ENCODE peak calls at places on chromosomes 16 and 17, in eight cellular contexts. One of them, this sample, is unnamed.

GRCh38 chr16:85136213-85136704 is 24.0 kb upstream of the CIBAR2 start:
- DNase-seq in pancreas: no peak
- DNase-seq in HEK293T: no peak
- DNase-seq in NCI-H1092: no peak
- DNase-seq in AG09319: no peak
- DNase-seq in ecto neural progenitor cell: no peak
- DNase-seq in GM12865: peak; percentile 49
- DNase-seq in neural crest cell: no peak
- DNase-seq in this sample: no peak

GRCh38 chr16:1204941-1205340 is 20.1 kb downstream of the TPSG1 start:
- DNase-seq in pancreas: no peak
- DNase-seq in AG09319: no peak
- DNase-seq in ecto neural progenitor cell: no peak
- DNase-seq in NCI-H1092: no peak
- DNase-seq in GM12865: no peak
- DNase-seq in HEK293T: no peak
- DNase-seq in neural crest cell: no peak
- DNase-seq in this sample: no peak

GRCh38 chr17:75774988-75775668 is 9.5 kb upstream of the UNK start:
- DNase-seq in ecto neural progenitor cell: peak; percentile 66
- DNase-seq in GM12865: no peak
- DNase-seq in pancreas: no peak
- DNase-seq in NCI-H1092: no peak
- DNase-seq in HEK293T: peak; percentile 7
- DNase-seq in neural crest cell: no peak
- DNase-seq in AG09319: no peak
- DNase-seq in this sample: no peak

GRCh38 chr16:1766231-1766630 is 5.1 kb downstream of the NME3 start:
- DNase-seq in HEK293T: no peak
- DNase-seq in neural crest cell: no peak
- DNase-seq in GM12865: no peak
- DNase-seq in NCI-H1092: no peak
- DNase-seq in pancreas: no peak
- DNase-seq in ecto neural progenitor cell: no peak
- DNase-seq in AG09319: no peak
- DNase-seq in this sample: no peak

GRCh38 chr16:14092579-14092978 is 21.5 kb downstream of the MRTFB start:
- DNase-seq in neural crest cell: no peak
- DNase-seq in NCI-H1092: no peak
- DNase-seq in HEK293T: no peak
- DNase-seq in AG09319: no peak
- DNase-seq in ecto neural progenitor cell: no peak
- DNase-seq in pancreas: no peak
- DNase-seq in GM12865: no peak
- DNase-seq in this sample: no peak

GRCh38 chr17:1294157-1294717 is 14.8 kb downstream of the TRARG1 start:
- DNase-seq in AG09319: no peak
- DNase-seq in GM12865: peak; percentile 37
- DNase-seq in neural crest cell: no peak
- DNase-seq in ecto neural progenitor cell: peak; percentile 44
- DNase-seq in pancreas: no peak
- DNase-seq in HEK293T: no peak
- DNase-seq in NCI-H1092: no peak
- DNase-seq in this sample: no peak

GRCh38 chr16:2858245-2859025 is 465 bp upstream of the PRSS22 start:
- DNase-seq in HEK293T: peak; percentile 5
- DNase-seq in ecto neural progenitor cell: no peak
- DNase-seq in neural crest cell: no peak
- DNase-seq in GM12865: no peak
- DNase-seq in pancreas: peak; percentile 96
- DNase-seq in NCI-H1092: no peak
- DNase-seq in AG09319: no peak
- DNase-seq in this sample: peak; percentile 65

GRCh38 chr17:61456688-61457225 is 4.5 kb downstream of the TBX4 start:
- DNase-seq in GM12865: no peak
- DNase-seq in NCI-H1092: no peak
- DNase-seq in pancreas: no peak
- DNase-seq in neural crest cell: no peak
- DNase-seq in ecto neural progenitor cell: peak; percentile 66
- DNase-seq in HEK293T: no peak
- DNase-seq in AG09319: no peak
- DNase-seq in this sample: no peak

GRCh38 chr16:68116256-68116853 is 31.2 kb downstream of the NFATC3 start:
- DNase-seq in NCI-H1092: no peak
- DNase-seq in GM12865: peak; percentile 62
- DNase-seq in ecto neural progenitor cell: no peak
- DNase-seq in pancreas: no peak
- DNase-seq in HEK293T: peak; percentile 30
- DNase-seq in AG09319: no peak
- DNase-seq in neural crest cell: no peak
- DNase-seq in this sample: no peak

GRCh38 chr17:42072323-42073187 is 22.2 kb upstream of the C17orf113 start:
- DNase-seq in neural crest cell: peak; percentile 24
- DNase-seq in GM12865: no peak
- DNase-seq in pancreas: peak; percentile 31
- DNase-seq in HEK293T: no peak
- DNase-seq in AG09319: no peak
- DNase-seq in NCI-H1092: no peak
- DNase-seq in ecto neural progenitor cell: peak; percentile 78
- DNase-seq in this sample: no peak

GRCh38 chr16:84795338-84796053 is 24.3 kb upstream of the CRISPLD2 start:
- DNase-seq in GM12865: no peak
- DNase-seq in pancreas: peak; percentile 22
- DNase-seq in neural crest cell: no peak
- DNase-seq in AG09319: peak; percentile 92
- DNase-seq in NCI-H1092: no peak
- DNase-seq in ecto neural progenitor cell: no peak
- DNase-seq in HEK293T: no peak
- DNase-seq in this sample: no peak

GRCh38 chr16:12193688-12194087 is 217.2 kb downstream of the SNX29 start:
- DNase-seq in NCI-H1092: no peak
- DNase-seq in GM12865: no peak
- DNase-seq in pancreas: no peak
- DNase-seq in ecto neural progenitor cell: no peak
- DNase-seq in HEK293T: no peak
- DNase-seq in AG09319: no peak
- DNase-seq in neural crest cell: no peak
- DNase-seq in this sample: no peak

GRCh38 chr16:81035398-81035974 is at the start of gene ATMIN:
- DNase-seq in pancreas: peak; percentile 97
- DNase-seq in ecto neural progenitor cell: peak; percentile 90
- DNase-seq in AG09319: peak; percentile 62
- DNase-seq in NCI-H1092: peak; percentile 81
- DNase-seq in HEK293T: peak; percentile 96
- DNase-seq in GM12865: peak; percentile 93
- DNase-seq in neural crest cell: peak; percentile 82
- DNase-seq in this sample: peak; percentile 53

GRCh38 chr17:44279586-44280344 is 11.8 kb upstream of the SLC4A1 start:
- DNase-seq in neural crest cell: peak; percentile 11
- DNase-seq in NCI-H1092: no peak
- DNase-seq in HEK293T: no peak
- DNase-seq in AG09319: peak; percentile 46
- DNase-seq in GM12865: peak; percentile 93
- DNase-seq in pancreas: peak; percentile 78
- DNase-seq in ecto neural progenitor cell: no peak
- DNase-seq in this sample: no peak

GRCh38 chr16:35798885-35799426 is 2339.5 kb downstream of the TP53TG3F start:
- DNase-seq in ecto neural progenitor cell: no peak
- DNase-seq in NCI-H1092: peak; percentile 37
- DNase-seq in HEK293T: no peak
- DNase-seq in GM12865: no peak
- DNase-seq in pancreas: no peak
- DNase-seq in AG09319: no peak
- DNase-seq in neural crest cell: no peak
- DNase-seq in this sample: peak; percentile 79

GRCh38 chr16:85327731-85328664 is 215.7 kb upstream of the CIBAR2 start:
- DNase-seq in HEK293T: peak; percentile 70
- DNase-seq in GM12865: no peak
- DNase-seq in AG09319: no peak
- DNase-seq in ecto neural progenitor cell: peak; percentile 91
- DNase-seq in pancreas: no peak
- DNase-seq in NCI-H1092: peak; percentile 88
- DNase-seq in neural crest cell: peak; percentile 76
- DNase-seq in this sample: peak; percentile 21

GRCh38 chr16:50331570-50331969 is 37.2 kb downstream of the BRD7 start:
- DNase-seq in AG09319: no peak
- DNase-seq in HEK293T: no peak
- DNase-seq in neural crest cell: no peak
- DNase-seq in NCI-H1092: no peak
- DNase-seq in pancreas: no peak
- DNase-seq in ecto neural progenitor cell: no peak
- DNase-seq in GM12865: no peak
- DNase-seq in this sample: no peak

GRCh38 chr17:76953066-76953465 is 84.9 kb downstream of the MGAT5B start:
- DNase-seq in neural crest cell: no peak
- DNase-seq in ecto neural progenitor cell: no peak
- DNase-seq in GM12865: no peak
- DNase-seq in NCI-H1092: no peak
- DNase-seq in pancreas: no peak
- DNase-seq in AG09319: no peak
- DNase-seq in HEK293T: no peak
- DNase-seq in this sample: no peak

GRCh38 chr17:17416007-17416399 is 60.8 kb upstream of the MED9 start:
- DNase-seq in pancreas: no peak
- DNase-seq in HEK293T: peak; percentile 52
- DNase-seq in GM12865: peak; percentile 63
- DNase-seq in AG09319: peak; percentile 41
- DNase-seq in NCI-H1092: peak; percentile 31
- DNase-seq in ecto neural progenitor cell: no peak
- DNase-seq in neural crest cell: peak; percentile 13
- DNase-seq in this sample: peak; percentile 82

GRCh38 chr17:78684026-78684425 is 98.0 kb downstream of the CYTH1 start:
- DNase-seq in AG09319: no peak
- DNase-seq in neural crest cell: no peak
- DNase-seq in NCI-H1092: peak; percentile 31
- DNase-seq in ecto neural progenitor cell: no peak
- DNase-seq in HEK293T: no peak
- DNase-seq in GM12865: no peak
- DNase-seq in pancreas: no peak
- DNase-seq in this sample: peak; percentile 11

GRCh38 chr16:28946681-28947080 is 4.1 kb upstream of the NFATC2IP start:
- DNase-seq in pancreas: no peak
- DNase-seq in ecto neural progenitor cell: no peak
- DNase-seq in GM12865: no peak
- DNase-seq in AG09319: no peak
- DNase-seq in NCI-H1092: no peak
- DNase-seq in HEK293T: no peak
- DNase-seq in neural crest cell: no peak
- DNase-seq in this sample: no peak

GRCh38 chr17:73783382-73783766 is 139.1 kb upstream of the SDK2 start:
- DNase-seq in GM12865: no peak
- DNase-seq in AG09319: no peak
- DNase-seq in neural crest cell: no peak
- DNase-seq in NCI-H1092: no peak
- DNase-seq in HEK293T: no peak
- DNase-seq in pancreas: no peak
- DNase-seq in ecto neural progenitor cell: no peak
- DNase-seq in this sample: no peak

GRCh38 chr17:58329035-58329807 is 626 bp upstream of the TSPOAP1 start:
- DNase-seq in ecto neural progenitor cell: no peak
- DNase-seq in NCI-H1092: no peak
- DNase-seq in AG09319: no peak
- DNase-seq in pancreas: no peak
- DNase-seq in GM12865: peak; percentile 99
- DNase-seq in HEK293T: no peak
- DNase-seq in neural crest cell: no peak
- DNase-seq in this sample: no peak

GRCh38 chr17:82808006-82808405 is 31.8 kb downstream of the ZNF750 start:
- DNase-seq in ecto neural progenitor cell: no peak
- DNase-seq in AG09319: no peak
- DNase-seq in pancreas: no peak
- DNase-seq in NCI-H1092: no peak
- DNase-seq in GM12865: no peak
- DNase-seq in neural crest cell: no peak
- DNase-seq in HEK293T: no peak
- DNase-seq in this sample: no peak

GRCh38 chr17:49482144-49482817 is 12.8 kb upstream of the NGFR start:
- DNase-seq in NCI-H1092: no peak
- DNase-seq in pancreas: no peak
- DNase-seq in HEK293T: no peak
- DNase-seq in neural crest cell: no peak
- DNase-seq in AG09319: no peak
- DNase-seq in ecto neural progenitor cell: no peak
- DNase-seq in GM12865: no peak
- DNase-seq in this sample: no peak

GRCh38 chr17:44387773-44388172 is 1.7 kb downstream of the ITGA2B start:
- DNase-seq in HEK293T: no peak
- DNase-seq in NCI-H1092: no peak
- DNase-seq in AG09319: no peak
- DNase-seq in neural crest cell: no peak
- DNase-seq in ecto neural progenitor cell: no peak
- DNase-seq in GM12865: no peak
- DNase-seq in pancreas: no peak
- DNase-seq in this sample: no peak

GRCh38 chr17:78735832-78736525 is 46.1 kb downstream of the CYTH1 start:
- DNase-seq in pancreas: no peak
- DNase-seq in GM12865: peak; percentile 47
- DNase-seq in HEK293T: no peak
- DNase-seq in ecto neural progenitor cell: no peak
- DNase-seq in AG09319: no peak
- DNase-seq in neural crest cell: no peak
- DNase-seq in NCI-H1092: no peak
- DNase-seq in this sample: no peak

GRCh38 chr16:27254262-27254811 is 14.2 kb downstream of the NSMCE1 start:
- DNase-seq in pancreas: no peak
- DNase-seq in NCI-H1092: no peak
- DNase-seq in HEK293T: no peak
- DNase-seq in AG09319: no peak
- DNase-seq in ecto neural progenitor cell: no peak
- DNase-seq in GM12865: peak; percentile 80
- DNase-seq in neural crest cell: no peak
- DNase-seq in this sample: no peak

GRCh38 chr17:38448208-38448776 is 20.0 kb downstream of the ARHGAP23 start:
- DNase-seq in NCI-H1092: no peak
- DNase-seq in ecto neural progenitor cell: no peak
- DNase-seq in HEK293T: no peak
- DNase-seq in GM12865: no peak
- DNase-seq in neural crest cell: no peak
- DNase-seq in pancreas: no peak
- DNase-seq in AG09319: no peak
- DNase-seq in this sample: no peak

GRCh38 chr16:9495824-9496223 is 404.4 kb downstream of the HAPSTR1 start:
- DNase-seq in pancreas: no peak
- DNase-seq in NCI-H1092: no peak
- DNase-seq in GM12865: no peak
- DNase-seq in ecto neural progenitor cell: no peak
- DNase-seq in neural crest cell: no peak
- DNase-seq in HEK293T: no peak
- DNase-seq in AG09319: no peak
- DNase-seq in this sample: no peak

GRCh38 chr17:57898487-57899311 is 48.9 kb upstream of the MRPS23 start:
- DNase-seq in GM12865: no peak
- DNase-seq in neural crest cell: peak; percentile 57
- DNase-seq in ecto neural progenitor cell: peak; percentile 95
- DNase-seq in NCI-H1092: no peak
- DNase-seq in pancreas: no peak
- DNase-seq in AG09319: no peak
- DNase-seq in HEK293T: no peak
- DNase-seq in this sample: no peak

GRCh38 chr16:56450275-56450889 is 750 bp downstream of the NUDT21 start:
- DNase-seq in pancreas: no peak
- DNase-seq in NCI-H1092: no peak
- DNase-seq in AG09319: no peak
- DNase-seq in neural crest cell: no peak
- DNase-seq in ecto neural progenitor cell: no peak
- DNase-seq in GM12865: peak; percentile 16
- DNase-seq in HEK293T: peak; percentile 33
- DNase-seq in this sample: no peak

This sample was measured in NCI-H2029.